ENCODE peak calls at places on chromosomes 3 and 15, in seven cellular contexts. Y is left ventricle myocardium inferior, R is psoas muscle, M is Calu3, J is neural crest cell, G is AG09309, D is progenitor cell of endocrine pancreas. N is an unnamed sample.

GRCh38 chr3:132242095-132242494 is 75.1 kb upstream of the ACP3 start:
- DNase-seq in R (no peak), D (no peak), M (no peak), J (no peak), G (no peak), Y (no peak), N (no peak)

GRCh38 chr3:179068779-179069530 is 2.7 kb downstream of the ZMAT3 start:
- DNase-seq in G (no peak), D (no peak), J (no peak), Y (no peak), R (no peak), M (peak; percentile 76), N (no peak)

GRCh38 chr3:8937064-8938020 is 25.9 kb downstream of the RAD18 start:
- DNase-seq in D (no peak), G (peak; percentile 64), M (no peak), Y (no peak), J (no peak), R (no peak), N (no peak)

GRCh38 chr15:35078221-35078915 is 6.7 kb downstream of the NANOGP8 start:
- DNase-seq in Y (no peak), R (no peak), D (no peak), G (peak; percentile 11), M (peak; percentile 6), J (peak; percentile 29), N (no peak)

GRCh38 chr15:95328559-95328958 is 1001.9 kb upstream of the NR2F2 start:
- DNase-seq in R (no peak), J (no peak), M (no peak), G (no peak), D (no peak), Y (no peak), N (no peak)

GRCh38 chr3:33722626-33723370 is 4.7 kb upstream of the CLASP2 start:
- DNase-seq in J (no peak), M (no peak), G (peak; percentile 14), R (no peak), Y (no peak), D (no peak), N (no peak)

GRCh38 chr3:173173652-173174051 is 32.6 kb upstream of the SPATA16 start:
- DNase-seq in G (no peak), Y (no peak), D (no peak), M (no peak), R (no peak), J (no peak), N (no peak)

GRCh38 chr3:101888653-101889052 is 39.3 kb downstream of the NFKBIZ start:
- DNase-seq in J (no peak), G (no peak), R (no peak), D (no peak), Y (no peak), M (no peak), N (no peak)

GRCh38 chr15:75723171-75723846 is 10.7 kb upstream of the CSPG4 start:
- DNase-seq in Y (no peak), J (no peak), R (no peak), M (no peak), G (no peak), D (no peak), N (no peak)

GRCh38 chr3:185858502-185859225 is 33.8 kb upstream of the IGF2BP2 start:
- DNase-seq in Y (no peak), M (no peak), D (no peak), J (no peak), R (no peak), G (no peak), N (no peak)

GRCh38 chr3:168248383-168249047 is 152.8 kb upstream of the GOLIM4 start:
- DNase-seq in M (peak; percentile 62), D (peak; percentile 28), G (no peak), Y (no peak), R (peak; percentile 51), J (peak; percentile 52), N (no peak)

GRCh38 chr15:39095218-39095879 is 485.5 kb upstream of the THBS1 start:
- DNase-seq in M (no peak), D (no peak), Y (no peak), J (peak; percentile 3), G (no peak), R (no peak), N (no peak)

GRCh38 chr3:20054549-20054987 is 14.3 kb downstream of the KAT2B start:
- DNase-seq in M (peak; percentile 83), D (no peak), Y (no peak), J (no peak), R (peak; percentile 64), G (peak; percentile 75), N (no peak)

GRCh38 chr3:52238193-52238760 is 681 bp downstream of the TWF2 start:
- DNase-seq in G (no peak), R (peak; percentile 34), D (no peak), J (no peak), M (no peak), Y (no peak), N (no peak)

GRCh38 chr3:145013931-145014330 is 1042.3 kb downstream of the DIPK2A start:
- DNase-seq in D (no peak), M (no peak), R (no peak), J (no peak), G (no peak), Y (no peak), N (no peak)

GRCh38 chr15:40872791-40873526 is 1.1 kb downstream of the RHOV start:
- DNase-seq in R (no peak), M (no peak), J (no peak), D (no peak), Y (no peak), G (no peak), N (no peak)

GRCh38 chr15:40875996-40876740 is 2.1 kb upstream of the RHOV start:
- DNase-seq in G (no peak), R (no peak), D (no peak), M (no peak), J (no peak), Y (no peak), N (no peak)

GRCh38 chr15:40870716-40871115 is 3.3 kb downstream of the RHOV start:
- DNase-seq in M (no peak), G (no peak), J (no peak), D (no peak), R (no peak), Y (no peak), N (no peak)

GRCh38 chr15:40871749-40872617 is 2.1 kb downstream of the RHOV start:
- DNase-seq in G (no peak), M (peak; percentile 72), J (no peak), Y (no peak), R (no peak), D (peak; percentile 59), N (no peak)

GRCh38 chr15:40873625-40874561 is at the start of gene RHOV:
- DNase-seq in D (peak; percentile 73), M (peak; percentile 87), R (peak; percentile 66), G (no peak), J (peak; percentile 57), Y (peak; percentile 38), N (no peak)
- TF ChIP-seq CTCF in D (peak; percentile 63), M (no peak), R (peak; percentile 22), G (peak; percentile 25), J (peak; percentile 58), Y (peak; percentile 42), N (peak; percentile 41)

GRCh38 chr3:17233398-17233800 is 348.6 kb downstream of the PLCL2 start:
- DNase-seq in M (peak; percentile 20), Y (no peak), G (peak; percentile 20), D (no peak), J (peak; percentile 14), R (no peak), N (no peak)
- TF ChIP-seq CTCF in M (peak; percentile 40), Y (peak; percentile 80), G (peak; percentile 66), D (peak; percentile 78), J (peak; percentile 77), R (peak; percentile 82), N (peak; percentile 84)

GRCh38 chr3:108089544-108089943 is 1.3 kb downstream of the CD47 start:
- DNase-seq in R (no peak), G (no peak), J (no peak), D (no peak), M (no peak), Y (no peak), N (no peak)

GRCh38 chr3:108091498-108092259 is 848 bp upstream of the CD47 start:
- DNase-seq in R (no peak), G (no peak), J (no peak), D (no peak), M (no peak), Y (no peak), N (no peak)

GRCh38 chr3:108092556-108092955 is 1.7 kb upstream of the CD47 start:
- DNase-seq in M (no peak), J (no peak), R (no peak), G (no peak), Y (no peak), D (no peak), N (no peak)

GRCh38 chr3:108090066-108090700 is 648 bp downstream of the CD47 start:
- DNase-seq in D (no peak), Y (peak; percentile 25), M (no peak), R (no peak), J (peak; percentile 19), G (no peak), N (peak; percentile 85)

DNA sequence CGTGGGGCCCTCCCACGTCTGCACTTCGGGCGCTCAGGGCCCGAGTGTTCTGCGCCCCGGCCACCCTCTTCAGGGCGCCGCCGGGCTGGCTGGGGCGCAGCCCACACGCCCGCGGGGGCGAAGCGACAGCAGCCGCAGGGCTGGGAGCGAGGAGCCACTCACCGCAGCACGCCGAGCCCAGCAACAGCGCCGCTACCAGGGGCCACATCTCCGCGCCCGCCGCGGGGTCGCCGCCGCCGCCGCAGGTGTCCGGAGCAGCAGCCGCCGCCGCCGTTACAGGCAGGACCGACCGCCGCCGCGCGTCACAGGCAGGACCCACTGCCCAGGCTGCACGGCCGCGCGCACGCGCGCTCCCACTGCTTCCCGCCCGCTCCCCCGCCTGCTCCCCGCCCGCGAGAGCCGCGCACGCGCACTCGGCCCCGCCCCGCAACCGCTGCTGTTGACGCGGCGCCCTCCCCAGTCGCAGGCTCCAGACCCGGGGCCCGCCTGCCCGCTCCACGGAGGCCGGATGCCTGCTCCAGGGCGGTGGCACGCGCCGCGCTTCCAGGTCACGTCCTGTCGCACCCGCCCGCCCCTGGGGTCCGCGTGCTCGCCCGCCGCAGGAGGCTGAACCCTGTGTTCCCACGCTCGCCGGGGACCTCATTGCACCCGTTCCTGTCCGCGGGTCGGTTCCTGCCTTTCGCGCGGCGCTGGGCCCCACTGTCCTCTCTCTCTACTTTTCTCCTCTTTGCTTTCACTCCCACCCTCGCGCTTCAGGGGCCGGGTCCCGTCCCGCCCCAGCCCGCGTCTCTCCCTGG is at the start of gene CD47:
- DNase-seq in J (peak; percentile 93), G (peak; percentile 41), D (peak; percentile 95), R (peak; percentile 97), M (peak; percentile 96), Y (peak; percentile 96), N (peak; percentile 98)
- TF ChIP-seq CTCF in J (no peak), G (no peak), D (no peak), R (no peak), M (no peak), Y (no peak), N (no peak)

DNA sequence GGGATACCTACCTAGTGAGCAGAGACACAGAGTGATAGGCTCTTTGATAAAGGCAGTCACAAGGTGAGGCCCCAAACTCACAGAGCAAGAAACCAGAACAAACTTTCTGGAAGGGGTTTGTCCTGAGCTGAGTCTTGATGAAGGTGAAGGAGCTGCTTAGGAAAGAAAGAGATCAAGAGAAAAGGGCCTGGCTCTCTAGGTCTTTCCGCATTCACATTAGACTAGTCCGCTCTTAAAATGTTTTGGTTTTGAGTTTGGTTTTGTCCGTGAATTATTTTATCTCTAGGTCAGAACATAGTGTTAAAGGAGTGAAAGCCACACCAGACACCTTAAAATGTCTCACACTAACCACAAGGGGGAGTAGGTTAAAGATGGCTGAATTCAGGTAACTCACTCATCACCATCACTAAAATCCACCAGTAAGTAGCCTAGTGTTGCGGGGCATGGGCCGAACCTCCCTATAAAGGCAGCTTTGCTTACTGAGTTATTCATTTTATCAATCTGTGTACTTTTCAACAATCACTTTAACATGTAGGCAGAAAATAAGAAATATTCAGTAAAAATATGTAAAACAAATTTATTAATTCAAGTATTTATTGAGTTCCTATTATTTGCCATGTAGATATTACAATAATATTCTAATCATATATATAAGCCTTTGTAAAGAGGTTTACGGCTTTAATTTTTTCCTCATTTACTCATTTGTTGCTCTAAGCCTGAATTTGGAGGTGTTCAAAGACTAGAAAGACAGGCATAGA is 121.5 kb upstream of the TSC22D2 start:
- DNase-seq in G (no peak), M (peak; percentile 45), Y (no peak), D (no peak), R (no peak), J (no peak), N (no peak)
- TF ChIP-seq CTCF in G (peak; percentile 58), M (peak; percentile 69), Y (peak; percentile 70), D (peak; percentile 74), R (peak; percentile 63), J (peak; percentile 77), N (peak; percentile 56)